ENCODE peak calls at places on chromosome 17, in four cellular contexts. Y is body of pancreas, I is DND-41, U is psoas muscle. Z is an unnamed sample. For H3K9me3 and H3K4me1, the result is how much of the 10 kb centered on the place peaks cover.

GRCh38 chr17:59844884-59845594 is 47.7 kb downstream of the TUBD1 start:
- DNase-seq in Y (no peak), I (no peak), U (no peak), Z (no peak)

GRCh38 chr17:7186241-7186640 is 7.1 kb upstream of the ASGR1 start:
- DNase-seq in Y (no peak), I (no peak), U (no peak), Z (no peak)

GRCh38 chr17:10295728-10296343 is 77.0 kb downstream of the MYH13 start:
- DNase-seq in I (peak), Y (peak), U (peak), Z (peak)

GRCh38 chr17:79324219-79324618 is 249.6 kb downstream of the ENGASE start:
- DNase-seq in U (no peak), I (no peak), Y (no peak), Z (peak)

GRCh38 chr17:76474238-76474637 is 6.8 kb downstream of the AANAT start:
- DNase-seq in Y (no peak), U (no peak), I (no peak), Z (no peak)

GRCh38 chr17:40519089-40519775 is 17.8 kb upstream of the TNS4 start:
- DNase-seq in U (no peak), Y (no peak), I (no peak), Z (peak)

GRCh38 chr17:61130320-61130719 is 269.3 kb upstream of the TBX2 start:
- DNase-seq in U (no peak), Y (no peak), I (no peak), Z (no peak)

GRCh38 chr17:4134756-4135155 is 8.1 kb downstream of the ZZEF1 start:
- DNase-seq in Y (no peak), U (no peak), I (no peak), Z (no peak)

GRCh38 chr17:9443811-9444210 is 131.8 kb downstream of the STX8 start:
- DNase-seq in I (no peak), Y (no peak), U (no peak), Z (no peak)

GRCh38 chr17:78185981-78186688 is 717 bp downstream of the TK1 start:
- DNase-seq in U (no peak), Y (peak), I (peak), Z (no peak)

GRCh38 chr17:15343749-15344148 is 2.4 kb upstream of the TEKT3 start:
- DNase-seq in I (no peak), U (no peak), Y (no peak), Z (no peak)

GRCh38 chr17:3594056-3594810 is 15.0 kb downstream of the TRPV1 start:
- DNase-seq in Y (no peak), U (no peak), I (no peak), Z (no peak)

GRCh38 chr17:1604831-1605528 is 23.7 kb downstream of the SLC43A2 start:
- DNase-seq in U (no peak), Y (no peak), I (no peak), Z (no peak)

GRCh38 chr17:16417896-16418683 is 2.7 kb downstream of the TRPV2 start:
- DNase-seq in U (no peak), Y (no peak), I (no peak), Z (no peak)

GRCh38 chr17:16417399-16417798 is 2.0 kb downstream of the TRPV2 start:
- DNase-seq in Y (no peak), I (no peak), U (no peak), Z (no peak)

GRCh38 chr17:16418684-16419066 is 3.3 kb downstream of the TRPV2 start:
- DNase-seq in I (no peak), Y (no peak), U (no peak), Z (no peak)

GRCh38 chr17:16419074-16419928 is 3.9 kb downstream of the TRPV2 start:
- DNase-seq in I (no peak), U (no peak), Y (peak), Z (peak)

DNA sequence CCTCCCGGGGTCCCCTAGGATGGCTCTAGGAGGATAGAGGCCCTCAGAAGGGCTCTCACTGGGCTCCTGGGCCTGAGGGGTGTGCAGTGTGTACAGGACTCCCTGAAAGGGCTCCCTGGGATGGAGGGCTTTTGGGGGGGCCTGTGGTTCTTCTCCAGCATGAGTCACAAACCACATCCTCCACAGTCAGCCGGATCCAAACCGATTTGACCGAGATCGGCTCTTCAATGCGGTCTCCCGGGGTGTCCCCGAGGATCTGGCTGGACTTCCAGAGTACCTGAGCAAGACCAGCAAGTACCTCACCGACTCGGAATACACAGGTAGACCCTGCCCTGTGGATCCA is 4.5 kb downstream of the TRPV2 start:
- DNase-seq in Y (no peak), I (no peak), U (no peak), Z (no peak)
- H3K4me3 ChIP-seq in Y (no peak), I (no peak), U (no peak), Z (no peak)

DNA sequence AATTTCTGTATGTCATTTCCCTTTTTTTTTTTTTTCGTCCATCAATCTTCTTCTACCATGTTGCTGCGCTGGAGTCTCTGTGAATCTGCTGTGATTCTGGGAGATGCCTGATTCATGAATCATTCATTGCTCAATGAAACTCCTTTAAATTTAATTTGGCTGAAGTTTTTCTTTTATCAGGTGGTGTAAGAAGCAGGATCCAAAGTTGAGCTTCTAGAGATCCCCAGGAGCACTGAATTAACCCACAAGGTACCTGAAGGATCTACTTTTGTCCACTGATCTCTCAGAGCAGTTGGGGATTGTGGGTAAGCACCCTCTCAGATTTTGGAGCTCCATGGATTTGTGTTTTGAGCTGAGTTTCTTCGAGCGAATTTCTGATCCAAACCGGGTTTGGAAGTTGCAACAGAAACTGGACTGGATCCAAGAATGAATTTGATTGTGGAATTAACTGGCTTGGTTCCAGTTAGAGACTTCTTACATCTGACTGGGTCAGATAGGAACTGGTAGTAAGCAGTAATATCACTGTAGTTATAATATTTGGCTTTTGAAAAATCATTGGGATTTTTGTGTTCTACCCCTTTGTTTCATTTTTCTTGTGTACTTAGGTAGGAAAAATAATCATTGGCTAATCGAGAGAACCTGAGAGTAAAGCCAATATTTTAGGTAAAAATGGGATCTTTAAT is 447.8 kb upstream of the TOM1L1 start:
- DNase-seq in Y (no peak), I (no peak), U (no peak), Z (no peak)
- H3K9me3 ChIP-seq in Y (under half), I (under half), U (under half), Z (under half)

GRCh38 chr17:81570896-81571453 is 18.8 kb upstream of the FAAP100 start:
- DNase-seq in Y (no peak), I (no peak), U (no peak), Z (no peak)

GRCh38 chr17:81567191-81567590 is 15.0 kb upstream of the FAAP100 start:
- DNase-seq in I (no peak), Y (no peak), U (no peak), Z (no peak)

GRCh38 chr17:81569986-81570514 is 17.9 kb upstream of the FAAP100 start:
- DNase-seq in Y (no peak), I (no peak), U (no peak), Z (no peak)

GRCh38 chr17:81566461-81567126 is 14.4 kb upstream of the FAAP100 start:
- DNase-seq in I (no peak), Y (peak), U (peak), Z (peak)

GRCh38 chr17:81568416-81568815 is 16.3 kb upstream of the FAAP100 start:
- DNase-seq in I (no peak), Y (no peak), U (no peak), Z (no peak)
- H3K4me1 ChIP-seq in I (under half), Y (under half), U (under half), Z (under half)

DNA sequence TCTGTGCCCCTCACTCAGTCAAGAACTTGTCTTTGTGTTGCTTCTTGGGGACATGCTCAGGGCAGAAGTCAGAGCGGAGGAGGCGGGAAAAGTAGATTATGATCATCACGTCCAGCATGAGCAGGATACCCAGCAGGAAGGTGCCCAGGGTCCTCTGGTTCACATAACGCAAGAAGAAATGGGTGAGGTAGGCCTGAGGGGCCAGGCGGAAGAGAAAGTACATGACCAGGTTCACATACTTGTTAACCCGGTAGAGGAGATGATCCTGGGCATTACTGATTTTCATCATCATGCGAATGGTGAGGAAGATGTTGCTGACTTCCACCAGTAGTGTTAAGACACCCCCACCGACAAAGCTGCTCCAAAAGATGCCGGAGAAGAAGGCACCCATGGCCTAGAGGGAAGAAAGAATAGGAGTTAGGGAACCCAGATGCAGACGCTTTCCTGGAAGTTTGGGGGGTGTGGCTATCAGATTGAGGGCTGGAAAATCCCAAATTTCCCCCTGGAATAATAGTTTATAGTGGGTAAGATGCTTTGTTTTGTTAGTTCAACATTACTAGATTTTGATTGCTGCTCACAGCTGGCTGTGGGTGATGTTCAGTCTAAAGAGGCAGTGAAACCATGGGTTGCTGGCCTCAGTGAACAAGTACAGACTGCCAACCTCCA is 1.4 kb downstream of the TLCD1 start:
- DNase-seq in U (no peak), I (no peak), Y (no peak), Z (no peak)
- H3K4me3 ChIP-seq in U (peak), I (no peak), Y (no peak), Z (no peak)

DNA sequence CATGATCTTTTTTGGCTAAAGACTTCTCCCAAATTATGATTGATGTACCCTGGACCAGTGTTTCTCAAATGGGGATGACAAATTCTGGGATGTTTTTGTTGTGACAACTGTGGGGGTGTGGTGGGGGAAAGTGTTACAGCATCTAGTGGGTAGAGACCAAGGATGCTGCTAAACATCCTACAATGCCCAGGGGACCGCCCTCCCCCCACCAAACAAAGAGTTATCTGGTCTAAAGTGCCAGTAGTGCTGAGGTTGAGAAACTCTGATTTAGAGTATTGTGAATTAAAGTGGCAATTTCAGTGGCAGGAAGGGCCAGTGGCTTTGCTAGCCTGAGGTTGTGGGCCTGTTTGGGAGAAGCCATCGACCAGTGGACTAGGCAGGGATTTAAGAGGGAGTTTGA is 33.3 kb downstream of the SLC47A2 start:
- DNase-seq in Y (no peak), I (no peak), U (no peak), Z (no peak)
- H3K9me3 ChIP-seq in Y (under half), I (under half), U (under half), Z (under half)

GRCh38 chr17:63447688-63448005 is 1.5 kb upstream of the CYB561 start:
- DNase-seq in Y (no peak), I (no peak), U (no peak), Z (no peak)
- H3K4me1 ChIP-seq in Y (under half), I (under half), U (under half), Z (under half)

GRCh38 chr17:52041123-52041617 is 117.3 kb downstream of the CA10 start:
- DNase-seq in Y (no peak), U (no peak), I (no peak), Z (no peak)
- H3K4me3 ChIP-seq in Y (no peak), U (no peak), I (no peak), Z (no peak)

GRCh38 chr17:16622540-16623277 is 30.9 kb downstream of the ZNF624 start:
- DNase-seq in Y (no peak), U (no peak), I (no peak), Z (no peak)
- H3K9me3 ChIP-seq in Y (under half), U (half or more), I (half or more), Z (under half)

Z was measured in aorta.